ENCODE peak calls at places on chromosomes 5 and 9, in five cellular contexts. Z, C, N, S and T are unnamed samples.

GRCh38 chr9:19378647-19379046 is 1.4 kb downstream of the RPS6 start:
- DNase-seq in Z (no peak), C (no peak), N (no peak), S (no peak), T (no peak)

GRCh38 chr5:135012033-135012588 is 21.9 kb downstream of the PITX1 start:
- DNase-seq in Z (no peak), C (no peak), N (no peak), S (no peak), T (no peak)

GRCh38 chr5:94884294-94884693 is 265.8 kb downstream of the SLF1 start:
- DNase-seq in Z (no peak), C (no peak), N (no peak), S (peak), T (no peak)

GRCh38 chr5:119063579-119064379 is 7.1 kb upstream of the DMXL1 start:
- DNase-seq in Z (peak), C (peak), N (no peak), S (no peak), T (no peak)

GRCh38 chr9:110712955-110713354 is 44.4 kb downstream of the MUSK start:
- DNase-seq in Z (peak), C (no peak), N (no peak), S (no peak), T (no peak)

GRCh38 chr5:57172466-57172961 is 1.3 kb upstream of the GPBP1 start:
- DNase-seq in Z (no peak), C (peak), N (no peak), S (no peak), T (no peak)

GRCh38 chr5:136905571-136905970 is 540.2 kb upstream of the TRPC7 start:
- DNase-seq in Z (no peak), C (no peak), N (no peak), S (no peak), T (no peak)

GRCh38 chr9:3028535-3028934 is 184.6 kb upstream of the PUM3 start:
- DNase-seq in Z (no peak), C (no peak), N (no peak), S (no peak), T (no peak)

GRCh38 chr5:160467555-160468418 is 46.1 kb downstream of the PTTG1 start:
- DNase-seq in Z (peak), C (peak), N (peak), S (peak), T (no peak)

GRCh38 chr5:40071870-40072269 is 607.8 kb upstream of the PTGER4 start:
- DNase-seq in Z (peak), C (no peak), N (no peak), S (no peak), T (no peak)

GRCh38 chr9:23979491-23979890 is 153.5 kb upstream of the ELAVL2 start:
- DNase-seq in Z (no peak), C (no peak), N (no peak), S (no peak), T (no peak)

GRCh38 chr5:157540707-157541451 is 34.7 kb downstream of the ADAM19 start:
- DNase-seq in Z (peak), C (peak), N (no peak), S (no peak), T (no peak)

GRCh38 chr5:72523960-72524582 is 16.9 kb upstream of the ZNF366 start:
- DNase-seq in Z (peak), C (peak), N (peak), S (no peak), T (no peak)

GRCh38 chr9:77897292-77897691 is 134.3 kb downstream of the GNAQ start:
- DNase-seq in Z (peak), C (no peak), N (no peak), S (peak), T (no peak)

GRCh38 chr5:134005415-134006118 is 792 bp upstream of the VDAC1 start:
- DNase-seq in Z (no peak), C (no peak), N (no peak), S (peak), T (no peak)

GRCh38 chr9:124008307-124008854 is 3.2 kb upstream of the LHX2 start:
- DNase-seq in Z (no peak), C (no peak), N (no peak), S (peak), T (peak)

GRCh38 chr5:3715048-3715447 is 119.4 kb downstream of the IRX1 start:
- DNase-seq in Z (no peak), C (no peak), N (no peak), S (peak), T (no peak)

GRCh38 chr9:105138306-105138801 is 106.1 kb upstream of the SLC44A1 start:
- DNase-seq in Z (no peak), C (peak), N (peak), S (peak), T (no peak)

GRCh38 chr5:164449460-164449859 is 944.0 kb downstream of the MAT2B start:
- DNase-seq in Z (no peak), C (no peak), N (no peak), S (no peak), T (no peak)

DNA sequence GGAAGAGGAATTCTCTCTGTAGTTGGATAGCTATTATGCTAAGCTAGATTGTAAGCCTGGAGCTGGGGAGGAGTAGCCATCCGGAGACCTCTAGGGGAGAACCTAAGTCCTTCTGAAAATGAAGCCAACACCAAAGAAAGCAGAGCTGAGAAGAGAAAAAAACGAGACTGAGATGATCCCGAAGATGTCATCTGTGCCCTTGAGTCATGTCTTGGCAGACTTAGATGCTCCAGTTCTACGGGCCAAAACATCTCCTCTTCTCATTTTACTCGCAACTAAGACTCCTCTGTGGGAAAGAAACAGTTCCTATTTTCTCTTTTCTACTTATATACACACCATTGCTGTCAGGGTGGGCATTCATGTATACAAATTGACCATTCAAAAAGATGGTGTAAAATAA is 34.3 kb upstream of the ADCY2 start:
- DNase-seq in Z (no peak), C (no peak), N (no peak), S (no peak), T (no peak)
- H2AK5ac ChIP-seq in Z (no peak), C (no peak), N (no peak), S (no peak), T (no peak)

GRCh38 chr5:8848997-8849585 is 696.8 kb downstream of the SEMA5A start:
- DNase-seq in Z (peak), C (peak), N (no peak), S (no peak), T (no peak)
- H2AFZ ChIP-seq in Z (peak), C (no peak), N (no peak), S (no peak), T (no peak)

GRCh38 chr9:136075881-136076678 is 19.0 kb downstream of the NACC2 start:
- DNase-seq in Z (no peak), C (no peak), N (no peak), S (peak), T (no peak)
- H2AK5ac ChIP-seq in Z (no peak), C (no peak), N (no peak), S (no peak), T (no peak)

GRCh38 chr5:142801495-142801871 is 31.3 kb downstream of the ARHGAP26 start:
- DNase-seq in Z (no peak), C (no peak), N (no peak), S (no peak), T (no peak)
- H2AFZ ChIP-seq in Z (no peak), C (no peak), N (no peak), S (no peak), T (no peak)

GRCh38 chr9:129457325-129457779 is 163.5 kb downstream of the C9orf50 start:
- DNase-seq in Z (no peak), C (no peak), N (no peak), S (no peak), T (no peak)
- H2AK5ac ChIP-seq in Z (peak), C (no peak), N (no peak), S (no peak), T (no peak)

GRCh38 chr9:129834489-129835127 is 467 bp downstream of the C9orf78 start:
- DNase-seq in Z (no peak), C (no peak), N (no peak), S (no peak), T (no peak)
- H2AFZ ChIP-seq in Z (peak), C (peak), N (peak), S (no peak), T (peak)

GRCh38 chr9:137253717-137254623 is 1.2 kb upstream of the NELFB start:
- DNase-seq in Z (no peak), C (peak), N (no peak), S (no peak), T (no peak)
- H2AK5ac ChIP-seq in Z (peak), C (no peak), N (peak), S (no peak), T (peak)

GRCh38 chr9:35748239-35748857 is 680 bp downstream of the GBA2 start:
- DNase-seq in Z (no peak), C (peak), N (no peak), S (no peak), T (no peak)
- H2AFZ ChIP-seq in Z (peak), C (no peak), N (peak), S (no peak), T (peak)

DNA sequence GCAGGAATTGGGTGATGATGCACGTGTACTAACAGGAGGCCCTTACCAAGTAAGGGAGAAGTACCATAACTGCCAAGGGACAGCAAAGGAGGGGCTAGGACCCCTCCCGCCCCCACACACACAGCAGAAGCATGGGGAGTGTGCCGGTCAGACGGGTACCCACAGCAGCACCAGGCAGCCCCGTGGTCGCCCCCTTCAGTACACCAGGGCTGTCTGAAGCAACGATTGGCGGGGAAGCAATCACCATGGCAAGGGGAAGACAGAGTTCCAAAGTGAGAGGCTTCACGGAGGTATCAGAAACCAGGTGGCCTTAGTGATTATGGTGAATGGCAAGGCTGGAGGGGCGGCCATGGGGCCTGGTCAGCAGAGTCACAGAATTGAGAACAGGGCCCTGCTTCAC is 72.2 kb downstream of the CAMSAP1 start:
- DNase-seq in Z (no peak), C (no peak), N (no peak), S (no peak), T (no peak)
- H2AK5ac ChIP-seq in Z (no peak), C (no peak), N (no peak), S (no peak), T (no peak)

DNA sequence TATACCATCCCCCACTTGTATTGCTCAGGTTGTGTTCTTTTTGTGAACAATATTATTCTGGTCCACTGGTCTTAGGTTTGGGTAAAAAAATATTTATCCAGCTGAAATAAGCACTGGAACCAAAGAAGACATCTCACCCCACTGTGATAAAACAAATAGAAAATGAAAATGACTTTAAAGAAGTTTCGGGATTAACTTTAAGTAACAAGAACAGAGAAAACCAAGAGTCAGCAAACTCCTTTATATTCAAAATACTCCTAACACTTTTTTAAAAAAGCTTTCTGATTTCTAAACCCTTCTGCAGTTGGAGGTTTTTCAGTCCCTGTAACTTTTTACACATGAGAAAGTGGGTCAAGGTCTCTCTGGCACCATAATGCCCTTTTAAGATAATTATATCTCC is 273.9 kb upstream of the CDH10 start:
- DNase-seq in Z (no peak), C (no peak), N (no peak), S (no peak), T (no peak)
- H2AFZ ChIP-seq in Z (no peak), C (no peak), N (no peak), S (no peak), T (no peak)